ENCODE peak calls at places on chromosomes 16 and 17, in six cellular contexts. L is fibroblast of the aortic adventitia; B is T-helper 1 cell; F is CD8-positive, alpha-beta T cell; W is EH; R is stimulated activated CD8-positive, alpha-beta memory T cell treated with anti-CD3 and anti-CD28 coated beads, Interleukin-2, amount 100 ng/mL, for 48 hours. Z is an unnamed sample.

GRCh38 chr17:17963694-17964436 is 8.3 kb downstream of the TOM1L2 start:
- DNase-seq in L (no peak), F (no peak), B (no peak), R (no peak), W (no peak), Z (no peak)

GRCh38 chr17:78294356-78294755 is 62.9 kb downstream of the TMEM235 start:
- DNase-seq in L (no peak), F (no peak), W (no peak), R (no peak), B (no peak), Z (no peak)

GRCh38 chr16:67461600-67462278 is 19.2 kb downstream of the ATP6V0D1 start:
- DNase-seq in B (no peak), L (no peak), W (no peak), R (no peak), F (no peak), Z (no peak)

GRCh38 chr17:44187131-44187899 is 543 bp downstream of the TMUB2 start:
- DNase-seq in B (peak), L (peak), W (peak), R (no peak), F (no peak), Z (peak)

GRCh38 chr16:87203060-87203656 is 114.0 kb downstream of the C16orf95 start:
- DNase-seq in F (peak), B (peak), R (peak), W (peak), L (peak), Z (peak)

GRCh38 chr16:87457724-87458423 is 35.0 kb downstream of the ZCCHC14 start:
- DNase-seq in F (no peak), B (peak), W (peak), R (peak), L (peak), Z (peak)

GRCh38 chr16:12120331-12120981 is 143.9 kb downstream of the SNX29 start:
- DNase-seq in R (no peak), B (no peak), F (no peak), W (no peak), L (peak), Z (peak)

GRCh38 chr17:42260318-42260717 is 15.9 kb downstream of the STAT5B start:
- DNase-seq in B (no peak), F (no peak), W (no peak), L (no peak), R (no peak), Z (no peak)

GRCh38 chr17:50132104-50132794 is 2.3 kb upstream of the SAMD14 start:
- DNase-seq in F (no peak), L (no peak), W (no peak), R (no peak), B (no peak), Z (no peak)

GRCh38 chr16:58366247-58367031 is 25.8 kb upstream of the GINS3 start:
- DNase-seq in W (peak), R (no peak), B (no peak), L (peak), F (no peak), Z (no peak)

GRCh38 chr16:57797526-57798266 is 4.6 kb downstream of the KIFC3 start:
- DNase-seq in B (no peak), W (no peak), F (no peak), L (no peak), R (no peak), Z (no peak)

GRCh38 chr17:1298616-1299015 is 19.2 kb downstream of the TRARG1 start:
- DNase-seq in B (peak), F (peak), W (peak), L (no peak), R (peak), Z (peak)

GRCh38 chr17:15475620-15476354 is 8.4 kb upstream of the CDRT4 start:
- DNase-seq in F (no peak), B (no peak), R (no peak), W (peak), L (peak), Z (peak)

GRCh38 chr17:15494821-15495220 is 27.4 kb upstream of the CDRT4 start:
- DNase-seq in B (no peak), W (no peak), R (no peak), L (no peak), F (no peak), Z (no peak)